ENCODE peak calls at places on chromosomes 16 and 17, in four cellular contexts. W is HepG2, B is IMR-90, D is epithelial cell of esophagus. C is an unnamed sample.

GRCh38 chr17:73203788-73204479 is 11.1 kb downstream of the COG1 start:
- DNase-seq in W (peak), B (no peak), D (no peak), C (no peak)

GRCh38 chr17:35094902-35095301 is 24.8 kb downstream of the RAD51D start:
- DNase-seq in W (peak), B (peak), D (peak), C (peak)

GRCh38 chr16:3013998-3014690 is 1.4 kb downstream of the CLDN9 start:
- DNase-seq in W (no peak), B (no peak), D (no peak), C (no peak)

GRCh38 chr17:62750502-62751349 is 57.4 kb downstream of the MARCHF10 start:
- DNase-seq in W (no peak), B (peak), D (peak), C (peak)

GRCh38 chr16:22671301-22672076 is 142.5 kb upstream of the HS3ST2 start:
- DNase-seq in W (no peak), B (peak), D (no peak), C (no peak)

GRCh38 chr16:3716831-3717234 is 491 bp downstream of the TRAP1 start:
- DNase-seq in W (no peak), B (no peak), D (peak), C (peak)

GRCh38 chr16:68022278-68022727 is 729 bp downstream of the DDX28 start:
- DNase-seq in W (no peak), B (no peak), D (no peak), C (no peak)

GRCh38 chr17:28746611-28747045 is 2.8 kb downstream of the TRAF4 start:
- DNase-seq in W (no peak), B (no peak), D (no peak), C (no peak)

GRCh38 chr17:34366051-34366450 is 3.0 kb upstream of the CCL1 start:
- DNase-seq in W (no peak), B (no peak), D (no peak), C (no peak)

GRCh38 chr17:6701719-6702118 is 11.4 kb downstream of the SLC13A5 start:
- DNase-seq in W (peak), B (no peak), D (peak), C (peak)

GRCh38 chr17:77242118-77242800 is 101.5 kb downstream of the SEC14L1 start:
- DNase-seq in W (no peak), B (no peak), D (no peak), C (no peak)

GRCh38 chr17:8935194-8935593 is 30.3 kb downstream of the PIK3R5 start:
- DNase-seq in W (no peak), B (no peak), D (peak), C (no peak)

GRCh38 chr17:69434164-69434579 is 19.7 kb downstream of the MAP2K6 start:
- DNase-seq in W (no peak), B (peak), D (peak), C (peak)

GRCh38 chr16:67939507-67940435 is 3.1 kb upstream of the PSMB10 start:
- DNase-seq in W (no peak), B (no peak), D (no peak), C (no peak)

GRCh38 chr17:42101513-42102292 is 3.4 kb upstream of the ZNF385C start:
- DNase-seq in W (peak), B (peak), D (peak), C (peak)

GRCh38 chr16:4465977-4466779 is 8.2 kb downstream of the NMRAL1 start:
- DNase-seq in W (no peak), B (no peak), D (no peak), C (no peak)

GRCh38 chr16:80583466-80583865 is 42.7 kb downstream of the DYNLRB2 start:
- DNase-seq in W (no peak), B (peak), D (peak), C (peak)

DNA sequence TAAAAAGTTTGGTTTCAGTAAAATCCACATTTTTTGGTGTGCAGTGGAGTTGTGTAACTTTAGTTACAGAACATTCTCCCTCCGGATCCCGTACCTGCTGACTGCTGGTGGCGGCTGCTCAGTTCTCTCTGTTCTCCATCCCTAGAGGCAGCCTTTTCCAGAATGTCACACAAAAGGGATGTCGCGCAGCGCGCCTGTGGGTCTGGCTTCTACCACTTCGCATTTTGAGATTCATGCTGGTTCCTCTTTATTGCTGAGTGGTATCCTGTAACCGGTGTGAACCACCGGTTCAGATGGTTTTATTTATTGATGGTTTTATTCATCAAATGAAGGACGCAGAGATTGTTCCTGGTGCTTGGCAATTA is 975 bp upstream of the CEP131 start:
- DNase-seq in W (no peak), B (no peak), D (no peak), C (no peak)
- H3K4me3 ChIP-seq in W (peak), B (peak), D (peak), C (peak)

GRCh38 chr17:2092253-2092652 is 37.4 kb downstream of the HIC1 start:
- DNase-seq in W (no peak), B (no peak), D (no peak), C (no peak)

GRCh38 chr17:2090804-2091534 is 36.1 kb downstream of the HIC1 start:
- DNase-seq in W (no peak), B (peak), D (peak), C (peak)

GRCh38 chr17:2095536-2095910 is 40.6 kb downstream of the HIC1 start:
- DNase-seq in W (no peak), B (no peak), D (no peak), C (no peak)

GRCh38 chr17:2093349-2093748 is 38.4 kb downstream of the HIC1 start:
- DNase-seq in W (no peak), B (no peak), D (peak), C (no peak)

DNA sequence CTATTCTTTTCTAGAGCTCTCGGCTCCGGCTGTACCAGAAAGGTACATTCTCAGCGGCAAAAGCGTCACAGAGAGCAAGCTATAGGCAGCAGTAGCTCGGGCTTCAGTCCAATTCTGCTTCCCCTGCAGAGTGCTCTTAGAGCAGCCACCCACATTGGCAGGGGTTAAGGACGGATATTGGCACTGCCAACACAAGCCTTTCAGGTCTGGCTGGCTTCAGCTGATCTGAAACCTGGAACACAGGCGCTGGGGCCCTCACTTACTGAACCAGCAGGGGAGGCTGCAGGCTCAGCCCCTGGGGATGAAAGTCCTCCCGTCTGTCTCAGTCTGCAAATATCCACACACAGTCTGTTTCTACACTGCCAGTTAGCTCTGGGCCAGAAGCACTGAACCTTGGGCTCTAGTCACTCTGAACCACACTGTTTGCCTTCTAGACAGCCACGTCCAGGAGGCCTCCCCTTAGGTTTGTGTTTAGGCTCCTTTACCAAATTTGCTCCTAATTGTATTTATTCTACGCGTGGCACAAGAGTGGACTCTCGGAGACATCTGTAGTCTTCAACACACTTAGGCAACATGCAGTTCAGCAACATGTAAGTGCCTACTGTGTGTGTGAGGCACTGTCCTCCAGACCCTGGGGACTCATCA is 40.1 kb downstream of the HIC1 start:
- DNase-seq in W (peak), B (peak), D (peak), C (peak)
- TF ChIP-seq CTCF in W (peak), B (peak), D (peak), C (peak)

DNA sequence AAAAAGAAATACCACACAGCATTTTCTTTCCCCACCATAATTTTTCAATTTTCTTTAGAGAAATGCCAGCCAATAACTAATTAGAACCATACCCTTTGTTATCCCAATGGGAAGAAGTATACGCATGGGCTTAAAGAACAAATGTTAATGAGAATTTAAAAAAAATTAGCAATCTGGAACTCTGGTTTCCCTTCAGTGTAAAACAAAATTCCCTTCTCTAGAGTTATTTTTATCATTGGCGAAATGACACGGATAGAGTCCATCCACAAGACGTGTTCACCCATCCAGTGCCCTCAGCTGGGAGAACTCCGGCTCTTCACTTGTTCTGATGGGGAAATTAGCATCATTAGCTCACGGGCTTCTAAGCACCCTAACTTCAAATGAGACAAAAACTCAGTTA is 3.3 kb downstream of the NXN start:
- DNase-seq in W (no peak), B (no peak), D (no peak), C (no peak)
- H3K4me3 ChIP-seq in W (no peak), B (no peak), D (no peak), C (peak)

GRCh38 chr17:27543464-27543856 is 87.2 kb downstream of the KSR1 start:
- DNase-seq in W (no peak), B (no peak), D (no peak), C (no peak)

GRCh38 chr17:27543958-27544349 is 87.0 kb upstream of the LGALS9 start:
- DNase-seq in W (no peak), B (no peak), D (no peak), C (no peak)

GRCh38 chr17:27542841-27543463 is 86.7 kb downstream of the KSR1 start:
- DNase-seq in W (peak), B (no peak), D (no peak), C (no peak)

GRCh38 chr17:27545562-27546229 is 85.3 kb upstream of the LGALS9 start:
- DNase-seq in W (no peak), B (peak), D (no peak), C (no peak)

DNA sequence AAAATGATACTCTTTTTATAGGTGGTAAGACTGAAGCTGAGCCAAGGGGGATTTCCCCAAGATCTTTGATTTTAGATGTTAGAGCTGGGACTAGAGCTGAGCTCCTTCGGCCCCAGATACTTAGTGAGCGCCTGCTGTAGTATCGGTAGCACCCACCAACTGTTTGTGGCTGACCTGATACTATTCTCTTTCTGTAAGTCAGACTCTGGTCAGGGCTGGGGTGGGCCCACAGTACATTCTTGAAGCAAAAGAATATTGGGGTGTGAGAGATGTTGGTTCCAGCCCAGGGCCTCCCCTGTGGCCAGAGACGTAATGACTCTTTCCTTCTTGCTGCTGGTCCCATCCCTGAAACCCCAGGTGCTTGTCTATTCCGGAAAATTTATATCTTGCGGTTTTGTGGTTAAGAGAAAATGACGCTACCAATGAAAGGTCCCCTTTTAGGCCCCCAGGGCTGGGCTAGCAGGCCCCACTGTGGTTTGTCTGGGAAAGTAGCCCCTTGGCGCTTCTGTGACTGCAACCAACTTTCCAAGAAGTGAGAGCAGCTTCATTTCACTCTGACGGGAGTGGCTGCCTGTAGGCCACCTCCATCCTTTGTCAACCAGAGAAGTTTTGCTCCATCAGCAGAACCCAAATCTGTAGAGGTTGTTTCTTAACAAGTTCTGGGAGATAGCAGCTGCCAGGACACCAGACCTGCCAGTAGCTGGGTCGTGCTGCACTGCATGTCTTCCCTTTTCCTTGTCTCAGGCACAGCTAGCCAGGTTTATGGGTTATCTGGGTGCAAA is 86.4 kb upstream of the LGALS9 start:
- DNase-seq in W (no peak), B (peak), D (no peak), C (no peak)
- TF ChIP-seq CTCF in W (no peak), B (no peak), D (no peak), C (no peak)

GRCh38 chr17:30969989-30970680 is 704 bp upstream of the RNF135 start:
- DNase-seq in W (no peak), B (no peak), D (peak), C (peak)
- H3K4me3 ChIP-seq in W (no peak), B (peak), D (peak), C (peak)